ENCODE peak calls at places on chromosomes 7 and 10, in six cellular contexts. X, A, I, Q, C and Z are unnamed samples.

GRCh38 chr7:1296727-1297475 is 64.2 kb downstream of the UNCX start:
- DNase-seq in I (no peak), C (no peak), Q (peak; percentile 52), X (no peak), A (no peak), Z (no peak)

GRCh38 chr7:122268101-122268500 is 36.4 kb downstream of the FEZF1 start:
- DNase-seq in Q (no peak), I (no peak), X (no peak), A (no peak), C (no peak), Z (no peak)

GRCh38 chr10:16441106-16441850 is 4.5 kb downstream of the PTER start:
- DNase-seq in I (no peak), C (no peak), A (peak; percentile 17), X (peak; percentile 22), Q (no peak), Z (no peak)

GRCh38 chr7:111735661-111736323 is 173.5 kb upstream of the IMMP2L start:
- DNase-seq in A (peak; percentile 48), I (no peak), Q (no peak), C (peak; percentile 62), X (peak; percentile 68), Z (peak; percentile 67)

GRCh38 chr7:12607134-12607533 is 36.6 kb downstream of the SCIN start:
- DNase-seq in Q (no peak), A (peak; percentile 60), C (no peak), I (no peak), X (peak; percentile 34), Z (no peak)

GRCh38 chr10:29392376-29393021 is 103.6 kb downstream of the LYZL1 start:
- DNase-seq in C (peak; percentile 47), A (peak; percentile 18), Q (no peak), I (no peak), X (peak; percentile 37), Z (peak; percentile 48)

GRCh38 chr10:27744478-27745379 is 890 bp downstream of the MKX start:
- DNase-seq in Q (peak; percentile 94), X (no peak), C (no peak), I (peak; percentile 28), A (peak; percentile 53), Z (no peak)

GRCh38 chr7:129271500-129272355 is 46.9 kb downstream of the AHCYL2 start:
- DNase-seq in Q (no peak), A (peak; percentile 23), C (peak; percentile 28), I (no peak), X (peak; percentile 85), Z (peak; percentile 76)

GRCh38 chr10:132337019-132337418 is 5.0 kb downstream of the LRRC27 start:
- DNase-seq in X (no peak), A (no peak), I (no peak), Q (no peak), C (no peak), Z (peak; percentile 23)

GRCh38 chr10:113631680-113632079 is 32.2 kb downstream of the NRAP start:
- DNase-seq in Q (no peak), C (no peak), X (no peak), I (no peak), A (peak; percentile 1), Z (no peak)

GRCh38 chr7:129224251-129225205 is at the start of gene AHCYL2:
- DNase-seq in X (peak; percentile 99), Q (peak; percentile 99), I (peak; percentile 99), A (peak; percentile 99), C (peak; percentile 92), Z (peak; percentile 99)

GRCh38 chr10:130571674-130572073 is 435.5 kb downstream of the GLRX3 start:
- DNase-seq in X (no peak), A (no peak), C (no peak), Q (no peak), I (no peak), Z (no peak)

GRCh38 chr10:97593423-97593822 is 3.9 kb downstream of the C10orf62 start:
- DNase-seq in I (no peak), X (no peak), Q (no peak), C (no peak), A (no peak), Z (no peak)